ENCODE peak calls at places on chromosome 17, in four cellular contexts. One of them, this sample, is unnamed.
A peak's percentile ranks its signal among the peaks of the same experiment; 100 is the strongest.

GRCh38 chr17:18267927-18268711 is 7.7 kb downstream of the MIEF2 start:
- DNase-seq in CD14-positive monocyte: no peak
- DNase-seq in fibroblast of pulmonary artery: peak; percentile 16
- DNase-seq in CD4-positive, alpha-beta T cell: no peak
- DNase-seq in this sample: peak; percentile 60

GRCh38 chr17:67615011-67615561 is 102.7 kb upstream of the NOL11 start:
- DNase-seq in CD14-positive monocyte: no peak
- DNase-seq in fibroblast of pulmonary artery: peak; percentile 52
- DNase-seq in CD4-positive, alpha-beta T cell: no peak
- DNase-seq in this sample: no peak

GRCh38 chr17:8674344-8675305 is 44.1 kb upstream of the MYH10 start:
- DNase-seq in CD14-positive monocyte: no peak
- DNase-seq in fibroblast of pulmonary artery: peak; percentile 80
- DNase-seq in CD4-positive, alpha-beta T cell: no peak
- DNase-seq in this sample: peak; percentile 30

GRCh38 chr17:70655179-70655578 is 485.8 kb downstream of the KCNJ2 start:
- DNase-seq in CD14-positive monocyte: no peak
- DNase-seq in fibroblast of pulmonary artery: no peak
- DNase-seq in CD4-positive, alpha-beta T cell: no peak
- DNase-seq in this sample: no peak

GRCh38 chr17:27282054-27282501 is 11.8 kb upstream of the WSB1 start:
- DNase-seq in CD14-positive monocyte: no peak
- DNase-seq in fibroblast of pulmonary artery: peak; percentile 93
- DNase-seq in CD4-positive, alpha-beta T cell: no peak
- DNase-seq in this sample: peak; percentile 23

GRCh38 chr17:47810200-47810821 is 11.3 kb downstream of the OSBPL7 start:
- DNase-seq in CD14-positive monocyte: no peak
- DNase-seq in fibroblast of pulmonary artery: peak; percentile 83
- DNase-seq in CD4-positive, alpha-beta T cell: no peak
- DNase-seq in this sample: peak; percentile 83

GRCh38 chr17:76601042-76601441 is 15.4 kb upstream of the ST6GALNAC2 start:
- DNase-seq in CD14-positive monocyte: no peak
- DNase-seq in fibroblast of pulmonary artery: no peak
- DNase-seq in CD4-positive, alpha-beta T cell: no peak
- DNase-seq in this sample: no peak

GRCh38 chr17:15092762-15093161 is 172.4 kb downstream of the PMP22 start:
- DNase-seq in CD14-positive monocyte: no peak
- DNase-seq in fibroblast of pulmonary artery: peak; percentile 2
- DNase-seq in CD4-positive, alpha-beta T cell: no peak
- DNase-seq in this sample: peak; percentile 41

GRCh38 chr17:8124350-8125195 is 667 bp upstream of the HES7 start:
- DNase-seq in CD14-positive monocyte: no peak
- DNase-seq in fibroblast of pulmonary artery: no peak
- DNase-seq in CD4-positive, alpha-beta T cell: no peak
- DNase-seq in this sample: peak; percentile 65

GRCh38 chr17:38796451-38796850 is 2.9 kb downstream of the PIP4K2B start:
- DNase-seq in CD14-positive monocyte: no peak
- DNase-seq in fibroblast of pulmonary artery: no peak
- DNase-seq in CD4-positive, alpha-beta T cell: no peak
- DNase-seq in this sample: no peak

GRCh38 chr17:64447526-64447925 is 1.4 kb upstream of the MILR1 start:
- DNase-seq in CD14-positive monocyte: no peak
- DNase-seq in fibroblast of pulmonary artery: no peak
- DNase-seq in CD4-positive, alpha-beta T cell: no peak
- DNase-seq in this sample: no peak

GRCh38 chr17:38465420-38466345 is 37.4 kb downstream of the ARHGAP23 start:
- DNase-seq in CD14-positive monocyte: no peak
- DNase-seq in fibroblast of pulmonary artery: peak; percentile 45
- DNase-seq in CD4-positive, alpha-beta T cell: no peak
- DNase-seq in this sample: peak; percentile 78

GRCh38 chr17:876272-876671 is 94.1 kb downstream of the MRM3 start:
- DNase-seq in CD14-positive monocyte: no peak
- DNase-seq in fibroblast of pulmonary artery: no peak
- DNase-seq in CD4-positive, alpha-beta T cell: no peak
- DNase-seq in this sample: no peak

GRCh38 chr17:21467739-21468490 is 91.8 kb downstream of the KCNJ12 start:
- DNase-seq in CD14-positive monocyte: no peak
- DNase-seq in fibroblast of pulmonary artery: no peak
- DNase-seq in CD4-positive, alpha-beta T cell: no peak
- DNase-seq in this sample: no peak

GRCh38 chr17:10499950-10500349 is 18.4 kb downstream of the MYH1 start:
- DNase-seq in CD14-positive monocyte: no peak
- DNase-seq in fibroblast of pulmonary artery: no peak
- DNase-seq in CD4-positive, alpha-beta T cell: no peak
- DNase-seq in this sample: no peak

GRCh38 chr17:83097831-83098230 is 18.4 kb downstream of the METRNL start:
- DNase-seq in CD14-positive monocyte: no peak
- DNase-seq in fibroblast of pulmonary artery: no peak
- DNase-seq in CD4-positive, alpha-beta T cell: no peak
- DNase-seq in this sample: no peak

GRCh38 chr17:62689441-62690167 is 62.1 kb downstream of the MRC2 start:
- DNase-seq in CD14-positive monocyte: no peak
- DNase-seq in fibroblast of pulmonary artery: no peak
- DNase-seq in CD4-positive, alpha-beta T cell: no peak
- DNase-seq in this sample: no peak

GRCh38 chr17:62165378-62165722 is 100.3 kb upstream of the MED13 start:
- DNase-seq in CD14-positive monocyte: no peak
- DNase-seq in fibroblast of pulmonary artery: no peak
- DNase-seq in CD4-positive, alpha-beta T cell: no peak
- DNase-seq in this sample: no peak

GRCh38 chr17:40060887-40061480 is 1.8 kb upstream of the THRA start:
- DNase-seq in CD14-positive monocyte: no peak
- DNase-seq in fibroblast of pulmonary artery: no peak
- DNase-seq in CD4-positive, alpha-beta T cell: no peak
- DNase-seq in this sample: no peak

GRCh38 chr17:59783221-59784016 is 76.0 kb downstream of the VMP1 start:
- DNase-seq in CD14-positive monocyte: no peak
- DNase-seq in fibroblast of pulmonary artery: peak; percentile 74
- DNase-seq in CD4-positive, alpha-beta T cell: no peak
- DNase-seq in this sample: no peak

GRCh38 chr17:50056961-50057330 is 1.0 kb downstream of the ITGA3 start:
- DNase-seq in CD14-positive monocyte: no peak
- DNase-seq in fibroblast of pulmonary artery: peak; percentile 47
- DNase-seq in CD4-positive, alpha-beta T cell: no peak
- DNase-seq in this sample: no peak

GRCh38 chr17:4594406-4595349 is 10.3 kb downstream of the SMTNL2 start:
- DNase-seq in CD14-positive monocyte: no peak
- DNase-seq in fibroblast of pulmonary artery: no peak
- DNase-seq in CD4-positive, alpha-beta T cell: no peak
- DNase-seq in this sample: no peak

GRCh38 chr17:66455022-66455547 is 152.7 kb downstream of the PRKCA start:
- DNase-seq in CD14-positive monocyte: no peak
- DNase-seq in fibroblast of pulmonary artery: no peak
- DNase-seq in CD4-positive, alpha-beta T cell: no peak
- DNase-seq in this sample: no peak

GRCh38 chr17:57484081-57484666 is 227.9 kb downstream of the MSI2 start:
- DNase-seq in CD14-positive monocyte: no peak
- DNase-seq in fibroblast of pulmonary artery: peak; percentile 30
- DNase-seq in CD4-positive, alpha-beta T cell: no peak
- DNase-seq in this sample: peak; percentile 20

GRCh38 chr17:27207073-27207511 is 86.8 kb upstream of the WSB1 start:
- DNase-seq in CD14-positive monocyte: no peak
- DNase-seq in fibroblast of pulmonary artery: peak; percentile 69
- DNase-seq in CD4-positive, alpha-beta T cell: no peak
- DNase-seq in this sample: peak; percentile 50

GRCh38 chr17:45942284-45942683 is 47.9 kb downstream of the MAPT start:
- DNase-seq in CD14-positive monocyte: no peak
- DNase-seq in fibroblast of pulmonary artery: no peak
- DNase-seq in CD4-positive, alpha-beta T cell: no peak
- DNase-seq in this sample: peak; percentile 54

GRCh38 chr17:45940826-45941225 is 46.5 kb downstream of the MAPT start:
- DNase-seq in CD14-positive monocyte: no peak
- DNase-seq in fibroblast of pulmonary artery: no peak
- DNase-seq in CD4-positive, alpha-beta T cell: no peak
- DNase-seq in this sample: no peak

GRCh38 chr17:45939398-45939797 is 45.0 kb downstream of the MAPT start:
- DNase-seq in CD14-positive monocyte: no peak
- DNase-seq in fibroblast of pulmonary artery: no peak
- DNase-seq in CD4-positive, alpha-beta T cell: no peak
- DNase-seq in this sample: no peak

GRCh38 chr17:45941395-45941794 is 47.0 kb downstream of the MAPT start:
- DNase-seq in CD14-positive monocyte: no peak
- DNase-seq in fibroblast of pulmonary artery: no peak
- DNase-seq in CD4-positive, alpha-beta T cell: no peak
- DNase-seq in this sample: no peak

GRCh38 chr17:45940293-45940692 is 45.9 kb downstream of the MAPT start:
- DNase-seq in CD14-positive monocyte: no peak
- DNase-seq in fibroblast of pulmonary artery: no peak
- DNase-seq in CD4-positive, alpha-beta T cell: no peak
- DNase-seq in this sample: no peak
- TF ChIP-seq CTCF in CD14-positive monocyte: no peak
- TF ChIP-seq CTCF in fibroblast of pulmonary artery: no peak
- TF ChIP-seq CTCF in CD4-positive, alpha-beta T cell: no peak
- TF ChIP-seq CTCF in this sample: no peak

DNA sequence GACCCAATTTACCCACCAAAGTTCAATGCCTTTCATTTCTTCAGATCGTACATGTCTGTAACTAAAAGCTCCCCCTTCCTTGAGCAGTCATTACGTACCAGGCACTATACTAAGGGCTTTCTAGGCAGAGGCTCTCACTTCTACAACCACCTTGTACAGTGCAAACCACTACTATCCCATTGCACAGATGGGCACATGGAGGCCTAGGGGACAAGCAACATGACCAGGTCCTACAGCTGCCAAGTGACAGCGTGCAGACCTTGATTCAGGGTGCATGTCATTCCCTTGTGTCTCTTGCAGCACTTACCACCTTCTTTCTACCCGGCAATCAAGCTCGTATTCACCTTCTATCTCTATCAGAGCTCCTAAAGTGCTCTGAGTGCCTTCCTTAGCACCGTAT is 382.7 kb downstream of the SOX9 start:
- DNase-seq in CD14-positive monocyte: no peak
- DNase-seq in fibroblast of pulmonary artery: no peak
- DNase-seq in CD4-positive, alpha-beta T cell: no peak
- DNase-seq in this sample: no peak
- TF ChIP-seq CTCF in CD14-positive monocyte: no peak
- TF ChIP-seq CTCF in fibroblast of pulmonary artery: no peak
- TF ChIP-seq CTCF in CD4-positive, alpha-beta T cell: no peak
- TF ChIP-seq CTCF in this sample: no peak

GRCh38 chr17:42389902-42390301 is 1.7 kb upstream of the STAT3 start:
- DNase-seq in CD14-positive monocyte: no peak
- DNase-seq in fibroblast of pulmonary artery: no peak
- DNase-seq in CD4-positive, alpha-beta T cell: no peak
- DNase-seq in this sample: no peak

GRCh38 chr17:42387663-42388380 is 420 bp downstream of the STAT3 start:
- DNase-seq in CD14-positive monocyte: no peak
- DNase-seq in fibroblast of pulmonary artery: no peak
- DNase-seq in CD4-positive, alpha-beta T cell: peak; percentile 2
- DNase-seq in this sample: peak; percentile 40

GRCh38 chr17:42387221-42387657 is 1.0 kb downstream of the STAT3 start:
- DNase-seq in CD14-positive monocyte: no peak
- DNase-seq in fibroblast of pulmonary artery: peak; percentile 95
- DNase-seq in CD4-positive, alpha-beta T cell: no peak
- DNase-seq in this sample: peak; percentile 69

GRCh38 chr17:42389135-42389417 is 834 bp upstream of the STAT3 start:
- DNase-seq in CD14-positive monocyte: no peak
- DNase-seq in fibroblast of pulmonary artery: no peak
- DNase-seq in CD4-positive, alpha-beta T cell: no peak
- DNase-seq in this sample: no peak

DNA sequence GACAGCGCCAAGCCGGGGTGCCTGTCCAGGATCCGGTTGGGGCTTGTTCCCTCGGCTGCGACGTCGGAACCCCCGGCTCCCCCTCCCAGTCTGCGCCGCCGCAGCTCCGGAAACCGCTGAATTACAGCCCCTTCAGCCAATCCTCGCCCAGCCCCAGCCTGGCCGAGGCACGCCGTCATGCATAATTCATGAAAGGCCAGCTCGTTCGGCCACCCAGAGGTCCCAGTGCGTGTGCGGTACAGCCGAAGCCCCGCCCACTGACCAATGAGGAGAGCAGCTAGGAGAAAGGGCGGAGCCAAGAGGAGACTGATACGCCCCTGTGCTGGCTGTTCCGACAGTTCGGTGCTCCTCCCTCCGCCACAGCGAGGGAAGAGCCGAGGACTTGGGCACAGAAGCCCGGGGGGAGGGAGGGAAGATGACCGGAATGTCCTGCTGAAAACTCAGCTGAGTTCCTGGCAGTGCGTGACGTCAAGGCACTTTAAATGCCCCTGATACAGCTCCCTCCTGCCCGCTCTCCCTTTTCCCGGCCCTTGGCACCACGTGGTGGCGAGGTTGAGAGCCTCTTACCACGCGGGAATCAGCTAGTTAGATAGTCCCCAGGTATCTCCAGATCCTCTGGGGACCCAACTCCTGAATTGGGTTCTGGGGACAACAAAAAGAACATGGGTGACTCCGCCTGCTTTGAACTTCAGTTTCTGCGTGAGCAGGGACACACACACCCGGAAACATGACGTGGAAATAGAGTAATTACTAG is at the start of gene STAT3:
- DNase-seq in CD14-positive monocyte: peak; percentile 100
- DNase-seq in fibroblast of pulmonary artery: peak; percentile 100
- DNase-seq in CD4-positive, alpha-beta T cell: peak; percentile 100
- DNase-seq in this sample: peak; percentile 100
- TF ChIP-seq CTCF in CD14-positive monocyte: no peak
- TF ChIP-seq CTCF in fibroblast of pulmonary artery: no peak
- TF ChIP-seq CTCF in CD4-positive, alpha-beta T cell: no peak
- TF ChIP-seq CTCF in this sample: no peak

DNA sequence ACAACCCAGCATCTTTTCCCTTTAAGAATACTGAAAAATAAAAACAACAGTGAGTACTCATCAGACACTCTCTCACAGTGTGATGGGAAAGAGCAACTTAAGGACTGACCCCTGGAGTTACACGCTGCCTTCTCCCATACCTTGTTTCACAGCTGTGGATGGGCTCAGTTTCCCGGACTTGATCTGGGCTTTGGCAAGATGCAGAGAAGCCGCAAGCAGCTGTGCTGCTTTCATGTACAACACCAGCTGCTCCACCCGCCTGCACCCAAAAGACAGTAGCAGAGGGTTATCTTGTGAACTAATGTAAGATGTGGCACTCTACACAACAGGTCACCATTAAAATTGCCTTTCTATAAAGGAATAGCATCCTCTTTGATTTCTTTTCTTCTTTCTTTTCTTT is 32.7 kb upstream of the ALDH3A1 start:
- DNase-seq in CD14-positive monocyte: no peak
- DNase-seq in fibroblast of pulmonary artery: no peak
- DNase-seq in CD4-positive, alpha-beta T cell: no peak
- DNase-seq in this sample: no peak
- TF ChIP-seq CTCF in CD14-positive monocyte: no peak
- TF ChIP-seq CTCF in fibroblast of pulmonary artery: no peak
- TF ChIP-seq CTCF in CD4-positive, alpha-beta T cell: no peak
- TF ChIP-seq CTCF in this sample: no peak

GRCh38 chr17:79950711-79951110 is 85.0 kb downstream of the TBC1D16 start:
- DNase-seq in CD14-positive monocyte: no peak
- DNase-seq in fibroblast of pulmonary artery: no peak
- DNase-seq in CD4-positive, alpha-beta T cell: no peak
- DNase-seq in this sample: no peak
- TF ChIP-seq CTCF in CD14-positive monocyte: no peak
- TF ChIP-seq CTCF in fibroblast of pulmonary artery: no peak
- TF ChIP-seq CTCF in CD4-positive, alpha-beta T cell: no peak
- TF ChIP-seq CTCF in this sample: no peak

GRCh38 chr17:46733837-46734516 is 84.5 kb downstream of the WNT3 start:
- DNase-seq in CD14-positive monocyte: no peak
- DNase-seq in fibroblast of pulmonary artery: peak; percentile 6
- DNase-seq in CD4-positive, alpha-beta T cell: no peak
- DNase-seq in this sample: peak; percentile 72
- TF ChIP-seq CTCF in CD14-positive monocyte: no peak
- TF ChIP-seq CTCF in fibroblast of pulmonary artery: no peak
- TF ChIP-seq CTCF in CD4-positive, alpha-beta T cell: no peak
- TF ChIP-seq CTCF in this sample: no peak

This sample was measured in foreskin fibroblast.